ENCODE peak calls at places on chromosomes 5 and 9, in four cellular contexts. One of them, this sample, is unnamed.
A peak's percentile ranks its signal among the peaks of the same experiment; 100 is the strongest.

GRCh38 chr5:80255752-80256479 is at the start of gene SERINC5:
- DNase-seq in esophagus squamous epithelium: peak; percentile 38
- DNase-seq in breast epithelium: peak; percentile 67
- DNase-seq in K562: peak; percentile 91
- DNase-seq in this sample: peak; percentile 91

GRCh38 chr9:76486151-76486550 is 27.2 kb downstream of the GCNT1 start:
- DNase-seq in esophagus squamous epithelium: no peak
- DNase-seq in breast epithelium: no peak
- DNase-seq in K562: no peak
- DNase-seq in this sample: no peak

GRCh38 chr9:8366161-8366926 is 566.8 kb upstream of the DMAC1 start:
- DNase-seq in esophagus squamous epithelium: no peak
- DNase-seq in breast epithelium: no peak
- DNase-seq in K562: no peak
- DNase-seq in this sample: peak; percentile 80

GRCh38 chr5:103120607-103121200 is 603 bp downstream of the PPIP5K2 start:
- DNase-seq in esophagus squamous epithelium: no peak
- DNase-seq in breast epithelium: no peak
- DNase-seq in K562: peak; percentile 16
- DNase-seq in this sample: peak; percentile 6

GRCh38 chr5:94467560-94468504 is 150.6 kb downstream of the KIAA0825 start:
- DNase-seq in esophagus squamous epithelium: no peak
- DNase-seq in breast epithelium: no peak
- DNase-seq in K562: no peak
- DNase-seq in this sample: peak; percentile 5

GRCh38 chr5:65779643-65780042 is 57.6 kb downstream of the NLN start:
- DNase-seq in esophagus squamous epithelium: no peak
- DNase-seq in breast epithelium: no peak
- DNase-seq in K562: no peak
- DNase-seq in this sample: no peak

GRCh38 chr5:146283344-146283761 is 55.3 kb upstream of the POU4F3 start:
- DNase-seq in esophagus squamous epithelium: no peak
- DNase-seq in breast epithelium: no peak
- DNase-seq in K562: no peak
- DNase-seq in this sample: peak; percentile 77

GRCh38 chr9:27181381-27181780 is 72.4 kb downstream of the TEK start:
- DNase-seq in esophagus squamous epithelium: no peak
- DNase-seq in breast epithelium: no peak
- DNase-seq in K562: no peak
- DNase-seq in this sample: no peak

GRCh38 chr5:98911221-98912040 is 17.4 kb downstream of the CHD1 start:
- DNase-seq in esophagus squamous epithelium: no peak
- DNase-seq in breast epithelium: no peak
- DNase-seq in K562: no peak
- DNase-seq in this sample: peak; percentile 12

GRCh38 chr9:79129865-79130480 is 441.8 kb upstream of the TLE4 start:
- DNase-seq in esophagus squamous epithelium: no peak
- DNase-seq in breast epithelium: peak; percentile 24
- DNase-seq in K562: peak; percentile 13
- DNase-seq in this sample: peak; percentile 84

GRCh38 chr9:98130576-98131228 is 11.7 kb upstream of the TRIM14 start:
- DNase-seq in esophagus squamous epithelium: no peak
- DNase-seq in breast epithelium: no peak
- DNase-seq in K562: no peak
- DNase-seq in this sample: no peak

GRCh38 chr9:70534471-70534870 is 120.0 kb upstream of the KLF9 start:
- DNase-seq in esophagus squamous epithelium: no peak
- DNase-seq in breast epithelium: no peak
- DNase-seq in K562: no peak
- DNase-seq in this sample: peak; percentile 32

DNA sequence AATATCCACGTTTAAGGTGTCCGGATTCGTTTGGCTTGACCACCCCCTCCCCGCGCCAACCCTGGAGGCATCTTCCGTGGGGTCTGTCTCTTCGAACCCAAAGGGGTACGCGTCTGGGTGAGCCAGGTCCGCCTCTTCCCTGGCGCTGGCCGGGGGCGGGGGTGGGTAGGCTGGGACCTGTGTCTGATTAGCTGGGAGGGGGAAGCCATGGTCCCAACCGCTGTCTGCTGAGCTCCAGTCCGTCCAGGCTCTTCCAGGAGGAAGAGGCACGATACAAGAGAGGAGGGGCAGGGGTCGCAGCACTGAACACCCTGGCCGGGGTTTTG is at the start of gene LVRN:
- DNase-seq in esophagus squamous epithelium: no peak
- DNase-seq in breast epithelium: no peak
- DNase-seq in K562: no peak
- DNase-seq in this sample: no peak
- H3K4me3 ChIP-seq in esophagus squamous epithelium: peak within 1 kb of the TSS; percentile 61
- H3K4me3 ChIP-seq in breast epithelium: peak within 1 kb of the TSS; percentile 36
- H3K4me3 ChIP-seq in K562: no peak within 1 kb of the TSS
- H3K4me3 ChIP-seq in this sample: peak within 1 kb of the TSS; percentile 42

DNA sequence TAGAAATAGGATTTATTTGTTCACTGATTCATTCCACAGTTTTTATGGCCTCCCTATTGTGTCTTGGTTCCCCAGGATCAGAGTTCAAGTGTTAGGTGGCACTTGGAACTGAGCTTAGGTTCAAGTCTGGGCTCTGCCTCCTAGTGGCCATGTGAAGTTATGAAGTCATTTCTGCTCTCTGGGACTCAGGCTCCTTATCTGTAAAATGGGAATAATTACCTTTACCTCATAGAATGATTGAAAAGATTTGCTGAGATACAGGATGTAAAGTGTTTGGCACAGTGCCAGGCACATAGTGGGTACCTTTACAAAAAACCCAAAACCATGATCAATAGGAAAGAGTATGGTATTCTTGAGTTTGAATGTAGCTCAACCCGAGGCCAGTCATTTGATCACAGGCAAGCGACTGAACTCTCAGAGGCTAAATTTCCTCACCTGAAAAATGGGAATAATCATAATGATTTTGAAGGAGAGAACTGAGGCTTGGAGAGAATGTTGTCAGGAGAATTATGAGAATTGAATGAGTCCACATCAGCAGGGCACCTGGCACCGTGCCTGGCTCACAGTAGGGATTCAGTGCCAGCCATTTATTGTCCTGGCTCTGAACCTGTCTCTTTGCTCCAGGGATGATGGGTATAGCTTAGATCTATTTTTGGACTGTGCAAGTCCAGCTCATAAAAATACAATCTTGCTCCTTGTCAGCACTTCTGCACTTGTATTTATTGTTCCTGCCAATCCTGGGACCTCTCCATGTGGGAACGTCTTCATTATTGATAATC is 10.7 kb downstream of the NSG2 start:
- DNase-seq in esophagus squamous epithelium: no peak
- DNase-seq in breast epithelium: no peak
- DNase-seq in K562: no peak
- DNase-seq in this sample: no peak
- TF ChIP-seq CTCF in esophagus squamous epithelium: no peak
- TF ChIP-seq CTCF in breast epithelium: no peak
- TF ChIP-seq CTCF in K562: peak; percentile 10
- TF ChIP-seq CTCF in this sample: no peak

GRCh38 chr9:120928720-120929389 is 2.3 kb upstream of the TRAF1 start:
- DNase-seq in esophagus squamous epithelium: peak; percentile 14
- DNase-seq in breast epithelium: peak; percentile 53
- DNase-seq in K562: no peak
- DNase-seq in this sample: peak; percentile 80
- H3K4me3 ChIP-seq in esophagus squamous epithelium: peak overlapping the region; percentile 82
- H3K4me3 ChIP-seq in breast epithelium: peak overlapping the region; percentile 54
- H3K4me3 ChIP-seq in K562: no peak overlapping the region
- H3K4me3 ChIP-seq in this sample: peak overlapping the region; percentile 56

DNA sequence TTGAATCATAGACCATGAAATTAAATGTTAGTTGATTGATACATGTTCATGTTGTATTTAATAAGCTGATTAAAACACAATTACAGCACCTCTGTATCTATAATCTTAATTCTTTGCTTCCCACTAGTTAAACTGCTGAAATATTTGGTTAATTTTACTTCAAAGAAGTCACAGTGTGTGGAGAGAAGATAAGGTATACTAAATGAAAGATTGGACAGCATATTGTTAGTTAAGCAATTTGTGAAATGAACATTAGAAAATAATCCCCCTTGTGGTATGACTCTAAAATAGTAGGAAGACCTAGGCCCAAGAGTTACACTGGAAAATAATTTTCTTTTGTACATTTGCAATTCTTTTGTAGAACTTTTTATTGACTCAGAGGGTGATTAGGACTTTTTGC is 30.3 kb downstream of the MAN2A1 start:
- DNase-seq in esophagus squamous epithelium: no peak
- DNase-seq in breast epithelium: no peak
- DNase-seq in K562: peak; percentile 19
- DNase-seq in this sample: no peak
- TF ChIP-seq CTCF in esophagus squamous epithelium: no peak
- TF ChIP-seq CTCF in breast epithelium: no peak
- TF ChIP-seq CTCF in K562: no peak
- TF ChIP-seq CTCF in this sample: no peak

DNA sequence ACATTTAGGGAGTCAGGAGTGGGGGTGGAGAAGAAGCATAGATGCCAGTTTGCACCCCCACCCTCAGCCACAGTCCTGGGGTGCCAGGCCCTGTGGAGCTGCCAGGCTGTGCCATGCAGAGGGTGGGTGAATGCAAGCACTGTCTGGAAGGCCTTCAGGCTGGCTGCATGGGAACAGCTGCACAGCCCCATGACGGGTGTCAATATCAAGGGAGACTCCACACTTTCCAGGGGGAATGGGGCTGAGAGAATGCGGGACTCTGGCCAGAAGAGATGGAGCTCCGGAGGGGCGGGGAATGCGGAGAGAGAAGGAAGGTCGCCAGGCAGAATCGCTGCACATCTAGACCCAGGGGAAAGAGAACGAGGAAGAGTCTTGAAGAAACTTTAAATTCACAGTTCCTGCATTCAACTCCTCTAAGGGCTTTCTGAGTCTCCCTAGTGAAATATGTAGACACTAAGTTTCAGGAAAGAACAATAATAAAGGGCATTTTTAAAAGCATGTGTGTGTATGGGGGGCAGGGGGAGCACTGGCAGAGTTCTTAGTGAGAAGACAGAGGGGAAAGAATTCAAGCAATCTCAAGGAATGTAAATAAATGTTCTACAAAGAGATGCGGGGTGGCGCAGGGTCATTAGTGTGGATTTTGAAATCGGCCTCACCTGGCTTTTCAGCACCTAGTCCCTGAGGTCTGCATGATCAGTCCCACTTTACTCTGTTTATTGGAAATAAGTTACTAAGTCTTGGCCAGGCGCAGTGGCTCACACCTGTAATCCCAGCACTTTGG is 59.1 kb downstream of the BOD1 start:
- DNase-seq in esophagus squamous epithelium: no peak
- DNase-seq in breast epithelium: no peak
- DNase-seq in K562: no peak
- DNase-seq in this sample: no peak
- H3K4me3 ChIP-seq in esophagus squamous epithelium: no peak overlapping the region
- H3K4me3 ChIP-seq in breast epithelium: no peak overlapping the region
- H3K4me3 ChIP-seq in K562: no peak overlapping the region
- H3K4me3 ChIP-seq in this sample: no peak overlapping the region

GRCh38 chr5:133487093-133487492 is 125.2 kb downstream of the FSTL4 start:
- DNase-seq in esophagus squamous epithelium: no peak
- DNase-seq in breast epithelium: no peak
- DNase-seq in K562: no peak
- DNase-seq in this sample: no peak

GRCh38 chr5:133485468-133485867 is 126.9 kb downstream of the FSTL4 start:
- DNase-seq in esophagus squamous epithelium: no peak
- DNase-seq in breast epithelium: no peak
- DNase-seq in K562: no peak
- DNase-seq in this sample: no peak

GRCh38 chr5:133489632-133490031 is 122.7 kb downstream of the FSTL4 start:
- DNase-seq in esophagus squamous epithelium: no peak
- DNase-seq in breast epithelium: no peak
- DNase-seq in K562: peak; percentile 14
- DNase-seq in this sample: no peak
- TF ChIP-seq CTCF in esophagus squamous epithelium: no peak
- TF ChIP-seq CTCF in breast epithelium: no peak
- TF ChIP-seq CTCF in K562: peak; percentile 42
- TF ChIP-seq CTCF in this sample: no peak

GRCh38 chr9:99753436-99753835 is 68.2 kb upstream of the NR4A3 start:
- DNase-seq in esophagus squamous epithelium: no peak
- DNase-seq in breast epithelium: no peak
- DNase-seq in K562: no peak
- DNase-seq in this sample: no peak
- H3K4me3 ChIP-seq in esophagus squamous epithelium: no peak overlapping the region
- H3K4me3 ChIP-seq in breast epithelium: no peak overlapping the region
- H3K4me3 ChIP-seq in K562: no peak overlapping the region
- H3K4me3 ChIP-seq in this sample: no peak overlapping the region

GRCh38 chr5:74113987-74114386 is 488.0 kb downstream of the ARHGEF28 start:
- DNase-seq in esophagus squamous epithelium: no peak
- DNase-seq in breast epithelium: no peak
- DNase-seq in K562: no peak
- DNase-seq in this sample: no peak
- TF ChIP-seq CTCF in esophagus squamous epithelium: no peak
- TF ChIP-seq CTCF in breast epithelium: no peak
- TF ChIP-seq CTCF in K562: no peak
- TF ChIP-seq CTCF in this sample: no peak

This sample was measured in foreskin fibroblast.